ENCODE peak calls at places on chromosomes 2 and 18, in seven cellular contexts. W is H1, F is HepG2, H is K562, P is GM12892, E is GM12878, Q is SK-N-SH. C is an unnamed sample.

GRCh38 chr18:11219571-11219970 is 70.2 kb upstream of the PIEZO2 start:
- DNase-seq in Q (no peak), E (no peak), P (no peak), F (no peak), H (no peak), W (no peak), C (no peak)

GRCh38 chr2:173866858-173867620 is 98.1 kb downstream of the SP3 start:
- DNase-seq in P (no peak), H (no peak), W (no peak), Q (peak; percentile 58), E (no peak), F (no peak), C (no peak)

GRCh38 chr2:199011908-199012307 is 445.8 kb downstream of the SATB2 start:
- DNase-seq in Q (no peak), W (no peak), H (no peak), F (no peak), E (no peak), P (no peak), C (no peak)

GRCh38 chr18:27428716-27429475 is 243.8 kb upstream of the CHST9 start:
- DNase-seq in P (no peak), H (no peak), E (no peak), F (no peak), W (no peak), Q (no peak), C (no peak)

GRCh38 chr2:166106431-166107015 is 21.3 kb downstream of the SCN1A start:
- DNase-seq in H (no peak), W (no peak), P (no peak), E (no peak), Q (peak; percentile 48), F (peak; percentile 19), C (no peak)

GRCh38 chr2:54803783-54804758 is 80.6 kb downstream of the EML6 start:
- DNase-seq in P (no peak), F (no peak), W (no peak), Q (peak; percentile 49), E (no peak), H (no peak), C (no peak)

GRCh38 chr18:79712206-79712857 is 32.7 kb downstream of the CTDP1 start:
- DNase-seq in F (no peak), Q (no peak), H (no peak), E (no peak), W (no peak), P (no peak), C (no peak)

GRCh38 chr2:119402645-119403560 is 28.8 kb upstream of the TMEM37 start:
- DNase-seq in E (no peak), F (no peak), Q (no peak), P (no peak), W (no peak), H (no peak), C (no peak)

GRCh38 chr2:138369856-138370255 is 131.7 kb upstream of the SPOPL start:
- DNase-seq in Q (no peak), E (no peak), P (no peak), H (no peak), W (no peak), F (no peak), C (no peak)

GRCh38 chr2:25482341-25482740 is 140.6 kb upstream of the DNMT3A start:
- DNase-seq in P (no peak), Q (no peak), H (no peak), W (no peak), F (no peak), E (no peak), C (peak; percentile 30)

GRCh38 chr2:127049927-127050802 is 56.8 kb downstream of the BIN1 start:
- DNase-seq in F (peak; percentile 24), E (no peak), H (peak; percentile 88), P (peak; percentile 94), Q (peak; percentile 96), W (peak; percentile 41), C (peak; percentile 97)

GRCh38 chr2:207156451-207157161 is 9.1 kb downstream of the KLF7 start:
- DNase-seq in E (no peak), H (no peak), F (peak; percentile 61), W (no peak), P (no peak), Q (no peak), C (no peak)

GRCh38 chr2:192741889-192742288 is 547.2 kb upstream of the TMEFF2 start:
- DNase-seq in P (no peak), W (no peak), E (no peak), F (peak; percentile 29), H (no peak), Q (peak; percentile 3), C (no peak)

GRCh38 chr2:12162269-12163247 is 416.1 kb downstream of the LPIN1 start:
- DNase-seq in H (no peak), Q (no peak), P (no peak), W (no peak), E (no peak), F (no peak), C (no peak)

GRCh38 chr2:38444247-38444646 is 67.2 kb upstream of the ATL2 start:
- DNase-seq in Q (no peak), E (no peak), H (no peak), P (no peak), F (no peak), W (peak; percentile 64), C (no peak)

GRCh38 chr2:56357655-56358295 is 174.0 kb downstream of the CCDC85A start:
- DNase-seq in F (no peak), P (no peak), W (no peak), H (no peak), Q (no peak), E (no peak), C (no peak)

GRCh38 chr2:120343433-120344105 is 2.4 kb upstream of the INHBB start:
- DNase-seq in E (no peak), W (peak; percentile 71), H (peak; percentile 65), P (peak; percentile 59), F (peak; percentile 68), Q (peak; percentile 92), C (peak; percentile 63)

GRCh38 chr18:36828157-36828629 is 609 bp downstream of the TPGS2 start:
- DNase-seq in F (peak; percentile 16), H (no peak), P (no peak), E (no peak), Q (no peak), W (no peak), C (no peak)

GRCh38 chr18:25876334-25876979 is 214.0 kb downstream of the SS18 start:
- DNase-seq in H (no peak), W (no peak), E (no peak), F (no peak), P (no peak), Q (peak; percentile 34), C (no peak)

GRCh38 chr18:80181642-80182461 is 65.5 kb downstream of the PARD6G start:
- DNase-seq in W (no peak), Q (no peak), E (no peak), P (no peak), H (no peak), F (peak; percentile 33), C (no peak)

GRCh38 chr2:218285604-218286003 is 6.7 kb downstream of the TMBIM1 start:
- DNase-seq in F (no peak), Q (no peak), H (no peak), E (no peak), W (no peak), P (no peak), C (no peak)

GRCh38 chr18:79528846-79529245 is 133.1 kb downstream of the NFATC1 start:
- DNase-seq in H (peak; percentile 70), P (peak; percentile 71), E (no peak), Q (peak; percentile 84), F (peak; percentile 36), W (peak; percentile 34), C (peak; percentile 82)

GRCh38 chr18:6960656-6961055 is 156.9 kb downstream of the LAMA1 start:
- DNase-seq in P (no peak), H (no peak), F (no peak), E (no peak), W (no peak), Q (no peak), C (no peak)

GRCh38 chr18:59303656-59304055 is 14.8 kb downstream of the CPLX4 start:
- DNase-seq in F (no peak), Q (no peak), P (no peak), W (no peak), H (no peak), E (no peak), C (no peak)

GRCh38 chr2:20608666-20609348 is 42.1 kb downstream of the HS1BP3 start:
- DNase-seq in E (no peak), P (no peak), Q (no peak), F (no peak), H (no peak), W (no peak), C (no peak)

GRCh38 chr2:237134831-237135230 is 49.1 kb downstream of the COPS8 start:
- DNase-seq in P (no peak), H (no peak), W (no peak), E (no peak), Q (no peak), F (no peak), C (no peak)
- TF ChIP-seq POLR2AphosphoS5 in P (no peak), H (no peak), W (no peak), E (no peak), Q (no peak), F (no peak), C (no peak)

DNA sequence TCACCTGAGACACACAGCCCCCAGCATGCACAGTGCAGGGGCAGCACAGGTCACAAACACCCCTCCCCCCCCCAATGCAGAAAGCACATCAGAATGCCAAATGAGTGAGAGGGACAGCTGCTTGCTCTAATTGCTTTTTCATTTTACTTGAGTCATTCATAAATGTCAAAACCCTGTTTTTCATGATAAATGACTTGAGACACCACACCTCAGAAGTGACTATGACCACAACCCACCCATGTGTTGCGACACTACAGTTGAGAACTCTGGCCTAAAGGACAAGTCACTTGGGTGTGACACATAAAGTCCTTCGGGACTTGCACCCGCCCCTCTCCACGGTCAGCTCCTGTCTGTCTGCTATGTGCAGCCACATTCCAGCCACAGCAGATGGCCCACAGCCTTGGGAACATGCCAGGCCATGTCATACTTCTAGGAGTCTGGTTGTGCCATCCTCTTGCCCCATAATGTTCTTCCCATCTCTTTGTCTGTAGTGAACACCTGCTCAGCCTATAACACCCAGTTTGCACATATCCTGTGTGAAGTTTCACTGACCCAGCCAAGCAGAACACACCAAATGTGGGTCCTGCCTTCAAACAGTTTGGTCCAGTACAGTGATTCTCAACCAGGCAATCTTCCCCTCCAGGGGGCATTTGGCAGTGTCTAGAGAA is 30.2 kb upstream of the RIOK3 start:
- DNase-seq in P (peak; percentile 32), F (peak; percentile 66), H (peak; percentile 63), E (peak; percentile 92), Q (peak; percentile 21), W (no peak), C (no peak)
- TF ChIP-seq TAF1 in P (no peak), F (no peak), H (no peak), E (no peak), Q (no peak), W (no peak), C (no peak)

GRCh38 chr2:46650556-46651001 is 171.2 kb downstream of the TMEM247 start:
- DNase-seq in W (peak; percentile 17), E (peak; percentile 48), Q (peak; percentile 71), H (peak; percentile 69), P (peak; percentile 23), F (peak; percentile 82), C (peak; percentile 32)
- TF ChIP-seq POLR2AphosphoS5 in W (no peak), E (no peak), Q (no peak), H (no peak), P (no peak), F (no peak), C (no peak)

DNA sequence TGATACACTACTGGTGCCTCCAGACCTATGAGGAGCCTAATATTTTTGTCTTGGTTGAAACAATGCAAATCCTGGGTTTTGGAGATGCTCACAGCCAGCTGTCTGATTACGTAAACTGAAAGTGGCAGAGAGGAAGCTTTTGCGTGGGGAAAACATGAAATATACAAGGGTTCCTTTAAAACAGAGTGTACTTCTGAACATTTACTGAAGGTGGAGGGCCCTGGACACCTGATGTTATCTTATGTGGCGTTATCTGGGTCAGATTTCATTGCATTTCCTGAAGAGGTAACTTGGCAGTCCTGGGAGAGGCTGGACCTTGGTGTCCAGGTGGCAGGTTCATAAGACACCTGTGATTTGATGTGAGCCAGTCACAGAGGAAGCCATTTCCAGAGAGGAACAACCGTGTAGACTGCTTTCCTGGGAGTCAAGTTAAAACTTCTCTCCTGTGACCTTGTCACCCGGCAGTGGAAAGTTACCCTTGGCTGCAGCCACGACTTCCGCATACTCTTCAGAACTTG is 105.0 kb downstream of the NEDD4L start:
- DNase-seq in H (no peak), Q (no peak), P (no peak), E (peak; percentile 24), W (no peak), F (no peak), C (no peak)
- TF ChIP-seq TAF1 in H (no peak), Q (no peak), P (no peak), E (no peak), W (no peak), F (no peak), C (no peak)